ENCODE peak calls at places on chromosome 1, in six cellular contexts. J, E, W, A, V and K are unnamed samples.

GRCh38 chr1:72845981-72846380 is 563.6 kb upstream of the NEGR1 start:
- DNase-seq in W (no peak), A (no peak), E (no peak), V (no peak), J (no peak), K (no peak)

GRCh38 chr1:244010599-244011211 is 40.4 kb upstream of the ZBTB18 start:
- DNase-seq in W (no peak), E (no peak), J (no peak), A (no peak), V (no peak), K (no peak)

GRCh38 chr1:18886003-18886335 is 16.4 kb downstream of the ALDH4A1 start:
- DNase-seq in J (no peak), A (no peak), E (no peak), V (no peak), W (no peak), K (no peak)

GRCh38 chr1:94607398-94607797 is 65.8 kb upstream of the F3 start:
- DNase-seq in A (no peak), W (no peak), E (no peak), J (no peak), V (no peak), K (no peak)

GRCh38 chr1:50704126-50704525 is 255.9 kb downstream of the FAF1 start:
- DNase-seq in J (peak; percentile 69), W (peak; percentile 39), V (peak; percentile 27), A (no peak), E (peak; percentile 45), K (no peak)

GRCh38 chr1:65459397-65459768 is 38.9 kb downstream of the LEPR start:
- DNase-seq in W (no peak), J (no peak), V (no peak), A (no peak), E (peak; percentile 40), K (no peak)

GRCh38 chr1:153441238-153441755 is 19.2 kb downstream of the S100A7 start:
- DNase-seq in V (no peak), W (no peak), J (no peak), E (peak; percentile 4), A (no peak), K (no peak)

GRCh38 chr1:236027096-236027495 is 37.8 kb downstream of the NID1 start:
- DNase-seq in V (no peak), E (no peak), A (no peak), J (no peak), W (no peak), K (no peak)

GRCh38 chr1:183721041-183721440 is 67.9 kb upstream of the APOBEC4 start:
- DNase-seq in J (no peak), E (no peak), W (no peak), A (no peak), V (no peak), K (no peak)

GRCh38 chr1:183711691-183712401 is 58.7 kb upstream of the APOBEC4 start:
- DNase-seq in V (no peak), W (no peak), E (peak; percentile 82), J (no peak), A (no peak), K (no peak)

GRCh38 chr1:183719289-183719688 is 66.2 kb upstream of the APOBEC4 start:
- DNase-seq in V (no peak), J (no peak), A (no peak), E (no peak), W (no peak), K (no peak)

GRCh38 chr1:183719976-183720497 is 66.9 kb upstream of the APOBEC4 start:
- DNase-seq in A (no peak), V (no peak), J (no peak), E (no peak), W (no peak), K (no peak)

DNA sequence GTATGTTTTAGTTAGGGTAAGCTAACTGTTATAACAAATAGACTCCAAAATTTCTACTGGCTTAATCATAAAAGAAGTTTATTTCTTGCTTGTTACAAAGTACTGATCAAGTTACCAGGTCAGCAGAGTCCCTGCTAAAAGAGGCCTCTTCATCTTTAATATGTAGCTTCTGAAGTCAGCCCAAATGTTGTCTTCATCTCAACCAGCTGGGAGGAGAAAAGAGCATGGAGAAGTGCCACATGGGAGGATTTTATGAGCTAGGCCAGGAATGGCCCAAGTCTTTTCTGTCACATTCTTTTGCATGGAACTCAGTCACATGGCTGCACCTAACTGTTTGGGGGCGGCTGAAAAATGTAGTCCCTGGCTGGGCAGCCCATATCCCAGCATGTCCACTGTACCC is 63.2 kb upstream of the APOBEC4 start:
- DNase-seq in J (no peak), W (no peak), E (no peak), A (no peak), V (no peak), K (no peak)
- H3K27ac ChIP-seq in J (no peak overlapping the region), W (no peak overlapping the region), E (no peak overlapping the region), A (no peak overlapping the region), V (no peak overlapping the region), K (no peak overlapping the region)

DNA sequence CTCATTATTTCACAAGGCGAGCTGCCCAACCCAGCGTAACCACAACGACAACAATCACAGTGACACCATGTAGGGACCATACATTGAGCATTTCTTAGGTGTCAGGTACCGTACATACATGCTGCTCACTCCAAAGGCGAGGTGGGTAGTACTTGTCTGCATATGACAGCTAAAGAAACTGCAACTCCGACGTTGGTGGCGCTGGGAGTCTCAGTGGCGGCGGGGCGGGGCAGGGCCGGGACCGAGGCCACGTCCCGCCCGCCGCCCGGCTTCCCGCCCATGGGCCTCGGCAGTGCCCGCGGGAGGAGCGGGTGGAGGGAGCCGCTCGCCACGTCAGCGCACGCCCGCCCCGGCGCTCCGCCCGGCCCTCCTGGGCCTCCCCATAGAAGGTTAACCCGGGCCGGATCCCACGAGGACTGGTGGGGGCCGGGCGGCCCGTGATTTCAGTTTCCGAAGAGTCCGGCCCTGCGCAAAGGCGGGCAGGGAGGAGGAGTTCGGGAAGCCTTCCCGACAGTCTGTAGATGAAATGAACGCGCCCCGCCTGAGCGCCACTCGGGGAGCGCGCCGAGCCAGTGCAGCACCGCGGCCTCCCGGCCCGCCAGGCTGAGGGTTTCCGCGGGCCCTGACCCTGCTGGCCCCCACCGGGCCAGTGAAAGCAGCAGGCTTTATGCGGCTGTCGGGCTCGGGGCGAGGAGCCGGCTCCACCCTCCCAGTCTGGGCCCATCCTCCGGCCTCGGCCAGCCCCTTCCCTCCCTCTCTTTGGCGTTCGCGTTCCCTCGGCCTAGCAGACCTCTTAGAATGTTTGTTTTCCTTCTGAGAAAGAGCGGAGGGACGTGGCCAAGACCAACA is 119.8 kb upstream of the JUN start:
- DNase-seq in A (peak; percentile 55), V (peak; percentile 95), W (peak; percentile 89), J (peak; percentile 61), E (peak; percentile 59), K (peak; percentile 97)
- H3K4me3 ChIP-seq in A (peak overlapping the region; percentile 54), V (peak overlapping the region; percentile 31), W (peak overlapping the region; percentile 57), J (peak overlapping the region; percentile 22), E (peak overlapping the region; percentile 13), K (peak overlapping the region; percentile 40)

GRCh38 chr1:26405281-26405915 is 5.2 kb upstream of the LIN28A start:
- DNase-seq in A (no peak), W (no peak), E (no peak), V (no peak), J (no peak), K (no peak)
- H3K27ac ChIP-seq in A (no peak overlapping the region), W (no peak overlapping the region), E (no peak overlapping the region), V (no peak overlapping the region), J (no peak overlapping the region), K (no peak overlapping the region)

GRCh38 chr1:225428879-225429455 is 1.1 kb upstream of the LBR start:
- DNase-seq in W (no peak), E (no peak), A (no peak), J (no peak), V (no peak), K (no peak)
- H3K4me3 ChIP-seq in W (peak overlapping the region; percentile 99), E (peak overlapping the region; percentile 60), A (peak overlapping the region; percentile 70), J (peak overlapping the region; percentile 94), V (peak overlapping the region; percentile 82), K (peak overlapping the region; percentile 86)

GRCh38 chr1:198015317-198015716 is 98.1 kb downstream of the LHX9 start:
- DNase-seq in E (no peak), A (no peak), V (no peak), J (no peak), W (no peak), K (no peak)

GRCh38 chr1:198018529-198018928 is 101.4 kb downstream of the LHX9 start:
- DNase-seq in A (no peak), E (no peak), V (no peak), W (no peak), J (no peak), K (no peak)

GRCh38 chr1:198024782-198025181 is 107.6 kb downstream of the LHX9 start:
- DNase-seq in V (no peak), E (no peak), J (no peak), W (no peak), A (no peak), K (no peak)

GRCh38 chr1:198019126-198019525 is 102.0 kb downstream of the LHX9 start:
- DNase-seq in W (no peak), E (no peak), V (no peak), A (no peak), J (no peak), K (no peak)
- H3K27ac ChIP-seq in W (no peak overlapping the region), E (no peak overlapping the region), V (no peak overlapping the region), A (no peak overlapping the region), J (no peak overlapping the region), K (no peak overlapping the region)

DNA sequence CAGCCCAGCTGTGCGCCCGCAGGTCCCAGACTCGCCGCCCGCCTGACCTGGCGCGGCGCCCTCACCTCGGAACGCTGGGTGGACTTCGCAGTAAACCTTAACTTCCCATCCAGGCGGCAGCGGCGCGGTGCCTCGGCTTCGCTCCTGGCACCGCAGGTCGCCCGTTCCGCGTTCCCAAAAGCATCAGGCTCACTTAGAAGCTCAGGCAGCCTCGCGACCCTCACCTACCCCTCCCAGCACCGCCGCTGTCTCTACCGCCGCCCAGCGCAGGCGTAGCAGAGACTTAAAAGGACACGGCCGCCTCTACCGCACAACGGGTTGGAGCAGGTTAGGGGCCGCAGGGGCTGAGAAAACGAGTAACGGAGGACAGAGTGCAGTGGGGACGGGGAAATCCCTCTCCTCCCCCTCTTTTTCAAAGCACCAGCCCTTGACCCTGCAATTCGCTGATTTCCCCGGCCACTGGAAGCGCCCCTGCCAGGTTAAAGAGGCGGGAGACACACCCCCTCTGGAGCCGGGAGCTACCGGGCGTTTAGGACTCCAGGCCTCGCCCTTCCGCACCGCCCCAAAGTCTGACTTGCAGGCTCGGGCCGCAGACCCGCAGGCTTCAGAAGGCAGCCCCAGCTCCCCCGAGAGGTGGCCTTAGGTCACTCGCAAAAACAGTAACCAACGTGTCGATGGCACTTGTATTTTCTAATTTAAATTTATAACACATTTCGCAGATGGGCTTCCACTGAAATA is 328.5 kb downstream of the FAM72C start:
- DNase-seq in A (no peak), E (no peak), J (no peak), V (no peak), W (no peak), K (no peak)
- H3K4me3 ChIP-seq in A (no peak overlapping the region), E (no peak overlapping the region), J (no peak overlapping the region), V (no peak overlapping the region), W (no peak overlapping the region), K (no peak overlapping the region)

GRCh38 chr1:4303303-4303702 is 351.1 kb upstream of the AJAP1 start:
- DNase-seq in A (no peak), W (no peak), E (no peak), J (no peak), V (no peak), K (no peak)
- H3K27ac ChIP-seq in A (no peak overlapping the region), W (no peak overlapping the region), E (no peak overlapping the region), J (no peak overlapping the region), V (no peak overlapping the region), K (no peak overlapping the region)

DNA sequence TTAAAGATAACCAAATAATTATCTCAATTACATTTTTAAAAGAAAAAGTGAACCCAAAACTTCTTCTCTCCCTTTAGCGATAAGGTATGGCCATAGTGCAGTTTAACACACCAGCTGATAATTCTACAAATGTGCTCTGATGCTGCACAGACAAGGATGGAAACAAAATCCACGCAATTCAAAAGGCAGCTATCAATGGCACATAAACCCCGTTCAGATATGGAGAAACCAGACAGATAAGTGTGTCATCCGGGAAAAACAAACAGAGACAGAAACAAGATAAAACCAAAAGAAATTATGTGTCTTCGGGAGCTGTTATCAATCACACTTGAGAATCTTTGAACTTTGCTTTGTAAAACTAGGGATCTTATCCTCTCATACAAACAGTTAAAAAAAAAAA is 73.6 kb downstream of the SIPA1L2 start:
- DNase-seq in J (no peak), W (no peak), A (no peak), V (no peak), E (no peak), K (no peak)
- H3K4me3 ChIP-seq in J (no peak overlapping the region), W (no peak overlapping the region), A (no peak overlapping the region), V (no peak overlapping the region), E (no peak overlapping the region), K (no peak overlapping the region)